ENCODE peak calls at places on chromosomes 4 and X, in six cellular contexts. One of them, this sample, is unnamed.

GRCh38 chr4:106038012-106038411 is 142.7 kb downstream of the NPNT start:
- DNase-seq in glomerular endothelial cell: no peak
- DNase-seq in colonic mucosa: no peak
- DNase-seq in memory B cell: no peak
- DNase-seq in GDM1: no peak
- DNase-seq in suprapubic skin: no peak
- DNase-seq in this sample: no peak

GRCh38 chrX:4656419-4656818 is 943.0 kb upstream of the PRKX start:
- DNase-seq in glomerular endothelial cell: no peak
- DNase-seq in colonic mucosa: no peak
- DNase-seq in memory B cell: no peak
- DNase-seq in GDM1: no peak
- DNase-seq in suprapubic skin: no peak
- DNase-seq in this sample: no peak

GRCh38 chr4:55398461-55398860 is 2.7 kb downstream of the TMEM165 start:
- DNase-seq in glomerular endothelial cell: no peak
- DNase-seq in colonic mucosa: no peak
- DNase-seq in memory B cell: no peak
- DNase-seq in GDM1: no peak
- DNase-seq in suprapubic skin: no peak
- DNase-seq in this sample: no peak

GRCh38 chrX:150648296-150648940 is 44.8 kb upstream of the MTMR1 start:
- DNase-seq in glomerular endothelial cell: no peak
- DNase-seq in colonic mucosa: no peak
- DNase-seq in memory B cell: no peak
- DNase-seq in GDM1: no peak
- DNase-seq in suprapubic skin: no peak
- DNase-seq in this sample: no peak

GRCh38 chr4:2284161-2284933 is 22.4 kb upstream of the MXD4 start:
- DNase-seq in glomerular endothelial cell: no peak
- DNase-seq in colonic mucosa: no peak
- DNase-seq in memory B cell: no peak
- DNase-seq in GDM1: no peak
- DNase-seq in suprapubic skin: peak
- DNase-seq in this sample: no peak

GRCh38 chr4:163591614-163592020 is 97.1 kb downstream of the TMA16 start:
- DNase-seq in glomerular endothelial cell: no peak
- DNase-seq in colonic mucosa: no peak
- DNase-seq in memory B cell: peak
- DNase-seq in GDM1: peak
- DNase-seq in suprapubic skin: no peak
- DNase-seq in this sample: no peak

GRCh38 chrX:124433186-124433585 is 86.8 kb downstream of the SH2D1A start:
- DNase-seq in glomerular endothelial cell: no peak
- DNase-seq in colonic mucosa: no peak
- DNase-seq in memory B cell: no peak
- DNase-seq in GDM1: no peak
- DNase-seq in suprapubic skin: no peak
- DNase-seq in this sample: no peak

GRCh38 chr4:1996866-1997611 is 11.7 kb downstream of the NELFA start:
- DNase-seq in glomerular endothelial cell: no peak
- DNase-seq in colonic mucosa: no peak
- DNase-seq in memory B cell: no peak
- DNase-seq in GDM1: no peak
- DNase-seq in suprapubic skin: no peak
- DNase-seq in this sample: no peak

GRCh38 chrX:85922821-85923220 is 124.5 kb downstream of the CHM start:
- DNase-seq in glomerular endothelial cell: no peak
- DNase-seq in colonic mucosa: no peak
- DNase-seq in memory B cell: no peak
- DNase-seq in GDM1: no peak
- DNase-seq in suprapubic skin: no peak
- DNase-seq in this sample: no peak

GRCh38 chr4:153467897-153468262 is 1.7 kb downstream of the TMEM131L start:
- DNase-seq in glomerular endothelial cell: no peak
- DNase-seq in colonic mucosa: no peak
- DNase-seq in memory B cell: no peak
- DNase-seq in GDM1: no peak
- DNase-seq in suprapubic skin: no peak
- DNase-seq in this sample: no peak

GRCh38 chr4:186560647-186561046 is 5.3 kb upstream of the MTNR1A start:
- DNase-seq in glomerular endothelial cell: no peak
- DNase-seq in colonic mucosa: no peak
- DNase-seq in memory B cell: no peak
- DNase-seq in GDM1: no peak
- DNase-seq in suprapubic skin: no peak
- DNase-seq in this sample: no peak

GRCh38 chr4:6917445-6918241 is 8.0 kb downstream of the TBC1D14 start:
- DNase-seq in glomerular endothelial cell: no peak
- DNase-seq in colonic mucosa: peak
- DNase-seq in memory B cell: peak
- DNase-seq in GDM1: no peak
- DNase-seq in suprapubic skin: no peak
- DNase-seq in this sample: no peak

GRCh38 chrX:143934542-143934941 is 50.7 kb downstream of the UBE2NL start:
- DNase-seq in glomerular endothelial cell: no peak
- DNase-seq in colonic mucosa: no peak
- DNase-seq in memory B cell: no peak
- DNase-seq in GDM1: no peak
- DNase-seq in suprapubic skin: no peak
- DNase-seq in this sample: no peak

GRCh38 chr4:10098770-10099139 is 17.8 kb downstream of the WDR1 start:
- DNase-seq in glomerular endothelial cell: no peak
- DNase-seq in colonic mucosa: no peak
- DNase-seq in memory B cell: no peak
- DNase-seq in GDM1: peak
- DNase-seq in suprapubic skin: no peak
- DNase-seq in this sample: no peak

GRCh38 chr4:67779631-67780030 is 25.4 kb upstream of the GNRHR start:
- DNase-seq in glomerular endothelial cell: no peak
- DNase-seq in colonic mucosa: no peak
- DNase-seq in memory B cell: no peak
- DNase-seq in GDM1: no peak
- DNase-seq in suprapubic skin: no peak
- DNase-seq in this sample: no peak

GRCh38 chr4:157115613-157116340 is 39.8 kb downstream of the GLRB start:
- DNase-seq in glomerular endothelial cell: no peak
- DNase-seq in colonic mucosa: no peak
- DNase-seq in memory B cell: no peak
- DNase-seq in GDM1: no peak
- DNase-seq in suprapubic skin: no peak
- DNase-seq in this sample: no peak

GRCh38 chrX:8848921-8849320 is 47.7 kb upstream of the FAM9A start:
- DNase-seq in glomerular endothelial cell: no peak
- DNase-seq in colonic mucosa: no peak
- DNase-seq in memory B cell: no peak
- DNase-seq in GDM1: no peak
- DNase-seq in suprapubic skin: no peak
- DNase-seq in this sample: no peak

GRCh38 chr4:93317046-93317445 is 511.5 kb upstream of the ATOH1 start:
- DNase-seq in glomerular endothelial cell: no peak
- DNase-seq in colonic mucosa: no peak
- DNase-seq in memory B cell: no peak
- DNase-seq in GDM1: no peak
- DNase-seq in suprapubic skin: no peak
- DNase-seq in this sample: no peak

GRCh38 chr4:30396772-30397475 is 323.2 kb upstream of the PCDH7 start:
- DNase-seq in glomerular endothelial cell: no peak
- DNase-seq in colonic mucosa: no peak
- DNase-seq in memory B cell: no peak
- DNase-seq in GDM1: no peak
- DNase-seq in suprapubic skin: no peak
- DNase-seq in this sample: no peak

GRCh38 chr4:173827707-173828106 is 297.7 kb upstream of the HAND2 start:
- DNase-seq in glomerular endothelial cell: no peak
- DNase-seq in colonic mucosa: no peak
- DNase-seq in memory B cell: no peak
- DNase-seq in GDM1: no peak
- DNase-seq in suprapubic skin: no peak
- DNase-seq in this sample: no peak

GRCh38 chr4:161356351-161356750 is 807.4 kb downstream of the FSTL5 start:
- DNase-seq in glomerular endothelial cell: no peak
- DNase-seq in colonic mucosa: no peak
- DNase-seq in memory B cell: no peak
- DNase-seq in GDM1: no peak
- DNase-seq in suprapubic skin: no peak
- DNase-seq in this sample: no peak

GRCh38 chr4:32684160-32684559 is 1964.0 kb downstream of the PCDH7 start:
- DNase-seq in glomerular endothelial cell: no peak
- DNase-seq in colonic mucosa: no peak
- DNase-seq in memory B cell: no peak
- DNase-seq in GDM1: no peak
- DNase-seq in suprapubic skin: no peak
- DNase-seq in this sample: no peak

GRCh38 chr4:142126890-142127497 is 490.6 kb downstream of the IL15 start:
- DNase-seq in glomerular endothelial cell: peak
- DNase-seq in colonic mucosa: peak
- DNase-seq in memory B cell: peak
- DNase-seq in GDM1: peak
- DNase-seq in suprapubic skin: no peak
- DNase-seq in this sample: no peak

GRCh38 chr4:142211444-142211843 is 575.1 kb downstream of the IL15 start:
- DNase-seq in glomerular endothelial cell: no peak
- DNase-seq in colonic mucosa: no peak
- DNase-seq in memory B cell: no peak
- DNase-seq in GDM1: no peak
- DNase-seq in suprapubic skin: no peak
- DNase-seq in this sample: no peak

GRCh38 chrX:48101443-48101842 is 29.0 kb upstream of the SPACA5B start:
- DNase-seq in glomerular endothelial cell: no peak
- DNase-seq in colonic mucosa: no peak
- DNase-seq in memory B cell: no peak
- DNase-seq in GDM1: no peak
- DNase-seq in suprapubic skin: no peak
- DNase-seq in this sample: no peak

GRCh38 chr4:16289872-16290554 is 63.7 kb upstream of the TAPT1 start:
- DNase-seq in glomerular endothelial cell: peak
- DNase-seq in colonic mucosa: no peak
- DNase-seq in memory B cell: no peak
- DNase-seq in GDM1: no peak
- DNase-seq in suprapubic skin: no peak
- DNase-seq in this sample: no peak

GRCh38 chrX:18672008-18672407 is at the start of gene RS1:
- DNase-seq in glomerular endothelial cell: no peak
- DNase-seq in colonic mucosa: no peak
- DNase-seq in memory B cell: no peak
- DNase-seq in GDM1: no peak
- DNase-seq in suprapubic skin: no peak
- DNase-seq in this sample: no peak

GRCh38 chr4:56861365-56861764 is 39.9 kb upstream of the SPINK2 start:
- DNase-seq in glomerular endothelial cell: no peak
- DNase-seq in colonic mucosa: no peak
- DNase-seq in memory B cell: no peak
- DNase-seq in GDM1: no peak
- DNase-seq in suprapubic skin: no peak
- DNase-seq in this sample: no peak

GRCh38 chr4:166991162-166991561 is 243.1 kb downstream of the SPOCK3 start:
- DNase-seq in glomerular endothelial cell: no peak
- DNase-seq in colonic mucosa: no peak
- DNase-seq in memory B cell: no peak
- DNase-seq in GDM1: no peak
- DNase-seq in suprapubic skin: no peak
- DNase-seq in this sample: no peak

GRCh38 chrX:154396948-154397887 is 959 bp upstream of the RPL10 start:
- DNase-seq in glomerular endothelial cell: no peak
- DNase-seq in colonic mucosa: peak
- DNase-seq in memory B cell: peak
- DNase-seq in GDM1: peak
- DNase-seq in suprapubic skin: peak
- DNase-seq in this sample: no peak

GRCh38 chrX:103467870-103468269 is 51.4 kb downstream of the RAB40A start:
- DNase-seq in glomerular endothelial cell: no peak
- DNase-seq in colonic mucosa: no peak
- DNase-seq in memory B cell: no peak
- DNase-seq in GDM1: no peak
- DNase-seq in suprapubic skin: no peak
- DNase-seq in this sample: no peak